ENCODE peak calls at places on chromosome 14, in seven cellular contexts. One of them, this sample, is unnamed. For H3K4me1 and H3K27me3, the result is how much of the 10 kb centered on the place peaks cover.

GRCh38 chr14:74620497-74620921 is 8.5 kb upstream of the LTBP2 start:
- DNase-seq in right atrium auricular region: no peak
- DNase-seq in SK-N-SH: no peak
- DNase-seq in Caco-2: peak
- DNase-seq in left lung: no peak
- DNase-seq in stomach: no peak
- DNase-seq in body of pancreas: no peak
- DNase-seq in this sample: no peak

GRCh38 chr14:72013606-72014129 is 81.4 kb downstream of the RGS6 start:
- DNase-seq in right atrium auricular region: no peak
- DNase-seq in SK-N-SH: no peak
- DNase-seq in Caco-2: no peak
- DNase-seq in left lung: no peak
- DNase-seq in stomach: no peak
- DNase-seq in body of pancreas: no peak
- DNase-seq in this sample: no peak

GRCh38 chr14:68367444-68368014 is 425.3 kb downstream of the ZFP36L1 start:
- DNase-seq in right atrium auricular region: no peak
- DNase-seq in SK-N-SH: peak
- DNase-seq in Caco-2: no peak
- DNase-seq in left lung: no peak
- DNase-seq in stomach: no peak
- DNase-seq in body of pancreas: no peak
- DNase-seq in this sample: no peak

GRCh38 chr14:92308676-92309075 is 14.3 kb upstream of the SLC24A4 start:
- DNase-seq in right atrium auricular region: no peak
- DNase-seq in SK-N-SH: no peak
- DNase-seq in Caco-2: no peak
- DNase-seq in left lung: no peak
- DNase-seq in stomach: no peak
- DNase-seq in body of pancreas: no peak
- DNase-seq in this sample: no peak

GRCh38 chr14:24954697-24955037 is 95.3 kb downstream of the STXBP6 start:
- DNase-seq in right atrium auricular region: no peak
- DNase-seq in SK-N-SH: no peak
- DNase-seq in Caco-2: no peak
- DNase-seq in left lung: no peak
- DNase-seq in stomach: no peak
- DNase-seq in body of pancreas: no peak
- DNase-seq in this sample: no peak

GRCh38 chr14:38238332-38238731 is 17.6 kb downstream of the CLEC14A start:
- DNase-seq in right atrium auricular region: no peak
- DNase-seq in SK-N-SH: no peak
- DNase-seq in Caco-2: no peak
- DNase-seq in left lung: no peak
- DNase-seq in stomach: no peak
- DNase-seq in body of pancreas: no peak
- DNase-seq in this sample: no peak

GRCh38 chr14:103871596-103872480 is 24.5 kb upstream of the PPP1R13B start:
- DNase-seq in right atrium auricular region: no peak
- DNase-seq in SK-N-SH: no peak
- DNase-seq in Caco-2: no peak
- DNase-seq in left lung: peak
- DNase-seq in stomach: peak
- DNase-seq in body of pancreas: peak
- DNase-seq in this sample: no peak

GRCh38 chr14:60622210-60622919 is 26.9 kb downstream of the SIX1 start:
- DNase-seq in right atrium auricular region: no peak
- DNase-seq in SK-N-SH: no peak
- DNase-seq in Caco-2: no peak
- DNase-seq in left lung: no peak
- DNase-seq in stomach: no peak
- DNase-seq in body of pancreas: no peak
- DNase-seq in this sample: no peak

GRCh38 chr14:54502602-54503001 is 7.1 kb upstream of the CGRRF1 start:
- DNase-seq in right atrium auricular region: no peak
- DNase-seq in SK-N-SH: no peak
- DNase-seq in Caco-2: no peak
- DNase-seq in left lung: no peak
- DNase-seq in stomach: no peak
- DNase-seq in body of pancreas: no peak
- DNase-seq in this sample: no peak

GRCh38 chr14:103103461-103104388 is 9.2 kb downstream of the EXOC3L4 start:
- DNase-seq in right atrium auricular region: no peak
- DNase-seq in SK-N-SH: peak
- DNase-seq in Caco-2: peak
- DNase-seq in left lung: peak
- DNase-seq in stomach: peak
- DNase-seq in body of pancreas: peak
- DNase-seq in this sample: no peak

DNA sequence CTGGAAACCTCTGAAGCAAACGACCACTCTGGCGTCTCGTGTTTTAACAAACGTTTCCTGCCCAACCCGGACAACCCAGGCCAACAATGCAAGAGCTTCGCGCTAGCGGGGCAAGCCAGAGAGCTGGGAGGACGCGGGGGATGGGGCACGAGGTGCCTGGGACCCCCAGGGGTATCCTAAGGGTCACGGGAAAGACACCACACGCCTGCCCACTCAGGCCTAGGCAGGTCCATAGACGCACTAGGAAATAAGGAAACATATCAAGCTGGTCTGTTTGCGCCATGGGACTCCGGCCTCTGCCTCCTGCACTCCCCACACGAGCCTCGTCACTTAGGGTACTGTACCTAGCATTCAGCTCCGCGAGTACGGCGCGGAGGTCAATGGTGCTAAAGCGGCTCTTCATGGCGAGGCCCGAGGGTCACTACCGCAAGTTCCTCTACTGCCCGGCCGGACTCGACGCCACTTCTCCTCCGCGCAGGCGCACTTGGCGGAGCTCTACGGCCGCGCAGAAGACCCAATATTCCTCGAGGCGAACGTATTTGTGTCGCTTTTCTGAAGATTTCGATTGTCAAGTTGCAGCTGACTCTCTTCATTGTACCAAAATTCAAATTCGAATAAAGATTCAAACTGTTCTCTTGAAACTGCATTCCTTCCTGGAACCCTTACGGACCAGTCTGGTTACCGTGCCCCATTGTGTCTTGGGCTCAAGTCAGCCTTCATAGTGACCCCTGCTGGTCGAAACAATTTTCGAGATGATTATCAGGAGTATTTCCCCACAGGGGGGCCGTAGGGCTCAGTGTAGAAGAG is at the start of gene NEMF:
- DNase-seq in right atrium auricular region: peak
- DNase-seq in SK-N-SH: peak
- DNase-seq in Caco-2: peak
- DNase-seq in left lung: peak
- DNase-seq in stomach: peak
- DNase-seq in body of pancreas: peak
- DNase-seq in this sample: peak
- H3K4me1 ChIP-seq in right atrium auricular region: under half
- H3K4me1 ChIP-seq in SK-N-SH: under half
- H3K4me1 ChIP-seq in Caco-2: under half
- H3K4me1 ChIP-seq in left lung: under half
- H3K4me1 ChIP-seq in stomach: under half
- H3K4me1 ChIP-seq in body of pancreas: under half
- H3K4me1 ChIP-seq in this sample: under half

DNA sequence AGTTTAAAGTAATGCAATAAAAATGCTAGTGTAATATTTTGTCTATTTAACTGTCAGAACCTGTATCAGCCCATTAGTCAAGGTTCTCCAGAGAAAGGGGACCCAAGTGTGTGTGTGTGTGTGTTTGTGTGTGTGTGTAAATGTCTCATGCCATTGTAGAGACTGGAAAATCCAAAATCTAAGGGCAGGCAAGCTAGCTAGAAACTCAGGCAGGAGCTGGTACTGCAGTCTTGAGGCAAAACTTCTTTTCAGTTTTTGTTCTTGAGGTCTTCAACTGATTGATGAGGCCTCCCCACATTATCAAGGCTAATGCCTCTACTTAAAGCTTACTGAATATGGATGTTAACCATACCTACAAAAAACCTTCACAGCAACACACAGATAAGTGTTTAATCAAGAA is 126.7 kb downstream of the PRKD1 start:
- DNase-seq in right atrium auricular region: no peak
- DNase-seq in SK-N-SH: no peak
- DNase-seq in Caco-2: no peak
- DNase-seq in left lung: no peak
- DNase-seq in stomach: no peak
- DNase-seq in body of pancreas: no peak
- DNase-seq in this sample: no peak
- TF ChIP-seq CTCF in right atrium auricular region: no peak
- TF ChIP-seq CTCF in SK-N-SH: peak
- TF ChIP-seq CTCF in Caco-2: no peak
- TF ChIP-seq CTCF in left lung: no peak
- TF ChIP-seq CTCF in stomach: no peak
- TF ChIP-seq CTCF in body of pancreas: no peak
- TF ChIP-seq CTCF in this sample: no peak

GRCh38 chr14:105195533-105196227 is 14.6 kb upstream of the NUDT14 start:
- DNase-seq in right atrium auricular region: no peak
- DNase-seq in SK-N-SH: no peak
- DNase-seq in Caco-2: no peak
- DNase-seq in left lung: no peak
- DNase-seq in stomach: no peak
- DNase-seq in body of pancreas: no peak
- DNase-seq in this sample: no peak

GRCh38 chr14:105198588-105198987 is 17.5 kb upstream of the NUDT14 start:
- DNase-seq in right atrium auricular region: no peak
- DNase-seq in SK-N-SH: no peak
- DNase-seq in Caco-2: no peak
- DNase-seq in left lung: no peak
- DNase-seq in stomach: no peak
- DNase-seq in body of pancreas: no peak
- DNase-seq in this sample: no peak

GRCh38 chr14:105196228-105196960 is 15.3 kb upstream of the NUDT14 start:
- DNase-seq in right atrium auricular region: no peak
- DNase-seq in SK-N-SH: no peak
- DNase-seq in Caco-2: no peak
- DNase-seq in left lung: no peak
- DNase-seq in stomach: no peak
- DNase-seq in body of pancreas: no peak
- DNase-seq in this sample: no peak

GRCh38 chr14:105199093-105199492 is 18.0 kb upstream of the NUDT14 start:
- DNase-seq in right atrium auricular region: no peak
- DNase-seq in SK-N-SH: no peak
- DNase-seq in Caco-2: no peak
- DNase-seq in left lung: no peak
- DNase-seq in stomach: no peak
- DNase-seq in body of pancreas: no peak
- DNase-seq in this sample: no peak

GRCh38 chr14:105197274-105197673 is 16.2 kb upstream of the NUDT14 start:
- DNase-seq in right atrium auricular region: peak
- DNase-seq in SK-N-SH: no peak
- DNase-seq in Caco-2: no peak
- DNase-seq in left lung: no peak
- DNase-seq in stomach: no peak
- DNase-seq in body of pancreas: no peak
- DNase-seq in this sample: no peak
- H3K27me3 ChIP-seq in right atrium auricular region: under half
- H3K27me3 ChIP-seq in SK-N-SH: under half
- H3K27me3 ChIP-seq in Caco-2: under half
- H3K27me3 ChIP-seq in left lung: half or more
- H3K27me3 ChIP-seq in stomach: half or more
- H3K27me3 ChIP-seq in body of pancreas: under half
- H3K27me3 ChIP-seq in this sample: half or more

GRCh38 chr14:79825046-79825521 is 386.2 kb downstream of the DIO2 start:
- DNase-seq in right atrium auricular region: no peak
- DNase-seq in SK-N-SH: no peak
- DNase-seq in Caco-2: no peak
- DNase-seq in left lung: no peak
- DNase-seq in stomach: no peak
- DNase-seq in body of pancreas: peak
- DNase-seq in this sample: no peak
- H3K4me1 ChIP-seq in right atrium auricular region: under half
- H3K4me1 ChIP-seq in SK-N-SH: under half
- H3K4me1 ChIP-seq in Caco-2: under half
- H3K4me1 ChIP-seq in left lung: under half
- H3K4me1 ChIP-seq in stomach: under half
- H3K4me1 ChIP-seq in body of pancreas: under half
- H3K4me1 ChIP-seq in this sample: under half

GRCh38 chr14:101561145-101561896 is at the start of gene DIO3:
- DNase-seq in right atrium auricular region: no peak
- DNase-seq in SK-N-SH: peak
- DNase-seq in Caco-2: peak
- DNase-seq in left lung: no peak
- DNase-seq in stomach: no peak
- DNase-seq in body of pancreas: peak
- DNase-seq in this sample: no peak

GRCh38 chr14:101558739-101559240 is 2.5 kb upstream of the DIO3 start:
- DNase-seq in right atrium auricular region: no peak
- DNase-seq in SK-N-SH: peak
- DNase-seq in Caco-2: no peak
- DNase-seq in left lung: no peak
- DNase-seq in stomach: no peak
- DNase-seq in body of pancreas: no peak
- DNase-seq in this sample: no peak

GRCh38 chr14:101559250-101559623 is 2.1 kb upstream of the DIO3 start:
- DNase-seq in right atrium auricular region: no peak
- DNase-seq in SK-N-SH: peak
- DNase-seq in Caco-2: no peak
- DNase-seq in left lung: no peak
- DNase-seq in stomach: no peak
- DNase-seq in body of pancreas: no peak
- DNase-seq in this sample: no peak

GRCh38 chr14:101560534-101561113 is 671 bp upstream of the DIO3 start:
- DNase-seq in right atrium auricular region: no peak
- DNase-seq in SK-N-SH: no peak
- DNase-seq in Caco-2: no peak
- DNase-seq in left lung: no peak
- DNase-seq in stomach: no peak
- DNase-seq in body of pancreas: no peak
- DNase-seq in this sample: no peak

DNA sequence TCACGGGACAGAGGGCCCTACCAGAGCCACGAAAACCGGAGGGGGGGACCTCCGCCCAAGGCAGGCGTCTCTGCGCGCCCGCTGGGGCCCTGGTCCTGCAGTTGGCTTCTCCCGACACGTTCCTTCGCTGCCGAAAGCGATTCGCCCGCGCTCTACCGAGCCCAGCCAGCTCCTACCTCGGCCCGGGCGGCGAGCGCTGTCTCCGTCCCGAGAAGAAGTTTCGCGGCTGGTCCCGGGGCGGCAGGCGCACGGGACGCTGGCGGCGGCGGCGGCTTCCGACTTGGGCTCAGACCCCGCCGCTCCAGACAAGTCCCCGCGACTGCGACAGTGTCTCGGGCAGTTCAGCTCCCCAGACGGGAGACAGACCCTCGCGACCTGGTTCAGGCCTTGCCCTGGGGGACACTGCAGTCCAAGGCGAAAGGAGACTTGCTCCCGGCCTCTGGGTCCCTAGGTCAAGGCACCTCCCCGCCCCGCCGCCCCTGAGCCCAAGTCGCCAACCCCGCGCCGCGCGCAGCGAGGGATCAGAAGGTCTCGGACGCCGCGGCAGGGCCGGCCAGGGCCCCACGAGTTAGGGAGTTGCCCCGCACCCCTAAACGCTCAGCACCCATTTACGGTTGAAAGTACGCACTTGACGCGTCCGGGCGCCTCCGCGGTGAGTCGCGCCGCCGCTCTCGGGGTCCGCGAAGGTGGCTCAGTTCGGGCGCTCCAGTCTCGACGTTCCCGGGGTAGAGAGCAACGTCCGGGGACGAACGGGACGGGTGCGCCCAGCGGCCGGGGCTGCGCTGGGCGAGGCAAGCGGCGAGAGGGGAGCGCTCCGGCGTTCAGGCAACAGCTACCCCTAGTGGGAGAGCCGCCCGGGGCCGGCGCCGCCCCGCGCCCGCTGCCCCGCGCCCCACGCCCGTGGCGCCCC is 1.4 kb upstream of the DIO3 start:
- DNase-seq in right atrium auricular region: no peak
- DNase-seq in SK-N-SH: peak
- DNase-seq in Caco-2: peak
- DNase-seq in left lung: no peak
- DNase-seq in stomach: no peak
- DNase-seq in body of pancreas: peak
- DNase-seq in this sample: no peak
- TF ChIP-seq CTCF in right atrium auricular region: no peak
- TF ChIP-seq CTCF in SK-N-SH: no peak
- TF ChIP-seq CTCF in Caco-2: peak
- TF ChIP-seq CTCF in left lung: no peak
- TF ChIP-seq CTCF in stomach: no peak
- TF ChIP-seq CTCF in body of pancreas: peak
- TF ChIP-seq CTCF in this sample: no peak

This sample was measured in breast epithelium.